ENCODE peak calls at places on chromosomes 11 and 22, in seven cellular contexts. C is T1000; X is AG04450; Q is activated CD4-positive, alpha-beta T cell treated with anti-CD3 and anti-CD28 coated beads, Interleukin-2, amount 50 U/mL, for 1 hour; F is H7; Z is HT-29; K is LHCN-M2. R is an unnamed sample.

GRCh38 chr22:42711895-42712837 is 8.5 kb downstream of the A4GALT start:
- DNase-seq in C (no peak), X (no peak), Q (no peak), F (peak), Z (no peak), K (no peak), R (no peak)

GRCh38 chr22:50305658-50306566 is 1.5 kb downstream of the PLXNB2 start:
- DNase-seq in C (peak), X (peak), Q (no peak), F (no peak), Z (peak), K (peak), R (peak)

GRCh38 chr11:134272381-134273316 is 3.5 kb upstream of the GLB1L3 start:
- DNase-seq in C (no peak), X (peak), Q (no peak), F (peak), Z (no peak), K (peak), R (no peak)

GRCh38 chr11:123302751-123303195 is 107.7 kb upstream of the CLMP start:
- DNase-seq in C (no peak), X (no peak), Q (peak), F (no peak), Z (no peak), K (no peak), R (no peak)

GRCh38 chr11:100791873-100792272 is 104.8 kb downstream of the ARHGAP42 start:
- DNase-seq in C (no peak), X (no peak), Q (no peak), F (peak), Z (no peak), K (no peak), R (peak)

GRCh38 chr11:73950869-73951710 is at the start of gene DNAJB13:
- DNase-seq in C (no peak), X (no peak), Q (peak), F (peak), Z (peak), K (peak), R (peak)

GRCh38 chr11:35210886-35211546 is 72.0 kb downstream of the CD44 start:
- DNase-seq in C (no peak), X (no peak), Q (no peak), F (no peak), Z (no peak), K (no peak), R (no peak)

GRCh38 chr11:126336065-126336464 is 19.4 kb upstream of the ST3GAL4 start:
- DNase-seq in C (no peak), X (no peak), Q (no peak), F (no peak), Z (no peak), K (no peak), R (no peak)

GRCh38 chr11:105100206-105100605 is 39.4 kb downstream of the CARD18 start:
- DNase-seq in C (no peak), X (no peak), Q (peak), F (no peak), Z (peak), K (no peak), R (no peak)

GRCh38 chr11:20342347-20343279 is 20.9 kb upstream of the HTATIP2 start:
- DNase-seq in C (no peak), X (no peak), Q (no peak), F (peak), Z (no peak), K (peak), R (no peak)

GRCh38 chr11:114121744-114122504 is 62.4 kb downstream of the ZBTB16 start:
- DNase-seq in C (no peak), X (no peak), Q (no peak), F (no peak), Z (no peak), K (no peak), R (no peak)

GRCh38 chr11:125886997-125887372 is 483 bp upstream of the HYLS1 start:
- DNase-seq in C (no peak), X (no peak), Q (peak), F (peak), Z (no peak), K (peak), R (peak)

GRCh38 chr11:34585870-34586654 is 34.8 kb upstream of the EHF start:
- DNase-seq in C (no peak), X (peak), Q (no peak), F (peak), Z (peak), K (peak), R (peak)

GRCh38 chr11:64400096-64400495 is 41.1 kb downstream of the RPS6KA4 start:
- DNase-seq in C (no peak), X (no peak), Q (no peak), F (no peak), Z (no peak), K (no peak), R (no peak)

GRCh38 chr11:43268161-43268560 is 43.6 kb upstream of the API5 start:
- DNase-seq in C (no peak), X (no peak), Q (no peak), F (no peak), Z (no peak), K (no peak), R (no peak)

GRCh38 chr11:97754976-97755375 is 1265.8 kb upstream of the CNTN5 start:
- DNase-seq in C (no peak), X (no peak), Q (no peak), F (no peak), Z (no peak), K (no peak), R (no peak)

GRCh38 chr11:78605296-78605695 is 30.6 kb upstream of the NARS2 start:
- DNase-seq in C (no peak), X (no peak), Q (no peak), F (no peak), Z (no peak), K (peak), R (no peak)

GRCh38 chr11:88501535-88501934 is 164.0 kb upstream of the CTSC start:
- DNase-seq in C (no peak), X (no peak), Q (no peak), F (no peak), Z (no peak), K (no peak), R (no peak)

GRCh38 chr11:102230186-102230585 is 87.1 kb upstream of the BIRC3 start:
- DNase-seq in C (no peak), X (no peak), Q (no peak), F (no peak), Z (no peak), K (no peak), R (no peak)

GRCh38 chr11:6928916-6929315 is 2.7 kb downstream of the ZNF215 start:
- DNase-seq in C (no peak), X (no peak), Q (no peak), F (no peak), Z (no peak), K (no peak), R (no peak)

GRCh38 chr22:43540570-43540969 is 128.8 kb downstream of the MPPED1 start:
- DNase-seq in C (no peak), X (no peak), Q (no peak), F (no peak), Z (no peak), K (no peak), R (no peak)

GRCh38 chr11:29184939-29185890 is 831.6 kb downstream of the KCNA4 start:
- DNase-seq in C (peak), X (peak), Q (no peak), F (no peak), Z (no peak), K (peak), R (peak)

GRCh38 chr22:23031795-23032194 is 38.5 kb upstream of the GNAZ start:
- DNase-seq in C (no peak), X (no peak), Q (no peak), F (no peak), Z (no peak), K (no peak), R (no peak)

GRCh38 chr11:96228472-96228871 is 114.5 kb downstream of the MAML2 start:
- DNase-seq in C (peak), X (peak), Q (no peak), F (no peak), Z (peak), K (peak), R (no peak)

GRCh38 chr22:40727607-40728325 is 48.5 kb downstream of the MCHR1 start:
- DNase-seq in C (no peak), X (no peak), Q (no peak), F (no peak), Z (no peak), K (no peak), R (no peak)

GRCh38 chr22:21568207-21569075 is 927 bp downstream of the UBE2L3 start:
- DNase-seq in C (no peak), X (no peak), Q (peak), F (peak), Z (peak), K (no peak), R (no peak)

GRCh38 chr11:43518407-43519165 is 159.9 kb downstream of the TTC17 start:
- DNase-seq in C (no peak), X (no peak), Q (no peak), F (no peak), Z (no peak), K (peak), R (peak)

GRCh38 chr11:114027396-114027795 is 32.1 kb upstream of the ZBTB16 start:
- DNase-seq in C (no peak), X (no peak), Q (no peak), F (no peak), Z (no peak), K (no peak), R (no peak)

GRCh38 chr11:113475160-113475761 is at the start of gene DRD2:
- DNase-seq in C (no peak), X (no peak), Q (no peak), F (peak), Z (no peak), K (no peak), R (no peak)

R was measured in SK-MEL-5.